ENCODE peak calls at places on chromosomes 6 and 20, in eight cellular contexts. F, J, D, M, T, C, R and L are unnamed samples.

GRCh38 chr6:105952762-105953700 is 133.1 kb upstream of the PRDM1 start:
- DNase-seq in M (no peak), T (no peak), D (no peak), R (no peak), C (no peak), J (no peak), F (no peak), L (no peak)

GRCh38 chr6:7016238-7016637 is 91.5 kb upstream of the RREB1 start:
- DNase-seq in F (no peak), J (no peak), R (no peak), C (no peak), T (no peak), D (no peak), M (no peak), L (no peak)

GRCh38 chr6:63968650-63969049 is 333.0 kb downstream of the PHF3 start:
- DNase-seq in D (no peak), M (no peak), R (no peak), F (no peak), J (no peak), C (no peak), T (no peak), L (no peak)

GRCh38 chr6:43451348-43451747 is 4.0 kb downstream of the DLK2 start:
- DNase-seq in J (no peak), C (no peak), D (no peak), T (no peak), F (no peak), M (no peak), R (no peak), L (peak; percentile 73)

GRCh38 chr6:129980821-129981220 is 37.6 kb upstream of the L3MBTL3 start:
- DNase-seq in M (no peak), C (no peak), F (no peak), D (no peak), R (no peak), J (no peak), T (no peak), L (no peak)

GRCh38 chr6:73941892-73942291 is 245.9 kb downstream of the CD109 start:
- DNase-seq in C (no peak), M (no peak), J (no peak), F (no peak), D (no peak), T (no peak), R (no peak), L (no peak)

GRCh38 chr6:165729307-165729936 is 66.4 kb upstream of the PDE10A start:
- DNase-seq in C (peak; percentile 8), R (no peak), M (peak; percentile 70), F (no peak), D (no peak), T (peak; percentile 55), J (no peak), L (peak; percentile 20)

GRCh38 chr6:84688187-84688878 is 76.1 kb downstream of the TBX18 start:
- DNase-seq in C (peak; percentile 43), F (peak; percentile 78), J (no peak), T (no peak), R (no peak), D (no peak), M (no peak), L (no peak)

GRCh38 chr6:30748851-30749540 is 4.6 kb upstream of the IER3 start:
- DNase-seq in C (no peak), D (no peak), M (no peak), R (no peak), F (peak; percentile 73), J (no peak), T (peak; percentile 63), L (peak; percentile 92)

GRCh38 chr20:62398120-62398821 is 8.8 kb downstream of the CABLES2 start:
- DNase-seq in R (no peak), D (no peak), J (no peak), F (no peak), C (no peak), T (no peak), M (no peak), L (no peak)
- H3K4me3 ChIP-seq in R (no peak overlapping the region), D (no peak overlapping the region), J (no peak overlapping the region), F (no peak overlapping the region), C (no peak overlapping the region), T (no peak overlapping the region), M (no peak overlapping the region), L (no peak overlapping the region)

GRCh38 chr20:58864346-58864745 is 11.8 kb downstream of the GNAS start:
- DNase-seq in C (no peak), D (no peak), R (no peak), M (no peak), F (no peak), T (no peak), J (no peak), L (no peak)
- TF ChIP-seq CTCF in C (no peak), D (no peak), R (no peak), M (no peak), F (no peak), T (no peak), J (no peak), L (peak; percentile 23)

GRCh38 chr20:1446536-1446935 is 20.1 kb downstream of the NSFL1C start:
- DNase-seq in D (no peak), F (no peak), C (no peak), T (no peak), J (no peak), R (no peak), M (no peak), L (no peak)

GRCh38 chr20:1451092-1451491 is 15.6 kb downstream of the NSFL1C start:
- DNase-seq in M (peak; percentile 3), D (no peak), T (no peak), R (no peak), C (peak; percentile 28), F (no peak), J (no peak), L (no peak)

GRCh38 chr20:1448081-1448627 is 18.5 kb downstream of the NSFL1C start:
- DNase-seq in M (peak; percentile 34), D (no peak), T (no peak), J (no peak), R (no peak), C (no peak), F (no peak), L (no peak)

DNA sequence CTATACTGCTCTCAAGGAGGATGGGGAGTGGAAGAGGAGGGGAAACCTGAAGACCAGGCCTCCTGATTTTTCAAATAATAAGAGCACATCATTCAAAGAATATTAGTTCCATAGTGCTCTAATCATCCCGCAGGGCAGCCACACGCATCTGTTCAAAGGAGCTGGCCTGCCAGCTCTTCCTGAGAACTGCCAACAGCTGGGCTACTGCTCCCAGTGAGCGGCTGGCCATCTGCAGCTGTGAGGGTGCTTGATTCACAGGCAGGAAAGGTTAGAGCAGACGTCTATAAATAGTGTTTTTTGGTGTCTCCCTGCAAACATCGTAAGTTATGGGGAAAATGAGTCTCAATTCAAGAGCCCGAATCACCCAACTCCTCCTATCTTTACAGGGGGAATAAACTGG is 17.3 kb downstream of the NSFL1C start:
- DNase-seq in D (no peak), F (no peak), C (no peak), J (no peak), R (no peak), M (peak; percentile 45), T (no peak), L (no peak)
- H3K4me3 ChIP-seq in D (no peak overlapping the region), F (no peak overlapping the region), C (no peak overlapping the region), J (no peak overlapping the region), R (no peak overlapping the region), M (no peak overlapping the region), T (no peak overlapping the region), L (no peak overlapping the region)

GRCh38 chr6:62393608-62394007 is 107.6 kb upstream of the KHDRBS2 start:
- DNase-seq in T (no peak), C (no peak), R (no peak), F (no peak), J (no peak), D (no peak), M (no peak), L (no peak)
- TF ChIP-seq CTCF in T (no peak), C (no peak), R (no peak), F (no peak), J (no peak), D (no peak), M (no peak), L (no peak)

GRCh38 chr6:8182857-8183256 is 80.5 kb upstream of the EEF1E1 start:
- DNase-seq in D (no peak), J (no peak), F (peak; percentile 17), R (no peak), M (no peak), C (no peak), T (no peak), L (no peak)

GRCh38 chr6:8183266-8183665 is 80.9 kb upstream of the EEF1E1 start:
- DNase-seq in M (no peak), R (no peak), T (no peak), C (no peak), J (no peak), F (no peak), D (no peak), L (no peak)

GRCh38 chr6:8181162-8181909 is 79.0 kb upstream of the EEF1E1 start:
- DNase-seq in M (no peak), J (no peak), F (no peak), R (no peak), T (no peak), D (no peak), C (no peak), L (no peak)

GRCh38 chr6:8180327-8181161 is 78.2 kb upstream of the EEF1E1 start:
- DNase-seq in J (no peak), M (no peak), R (no peak), F (peak; percentile 85), C (peak; percentile 89), D (no peak), T (peak; percentile 85), L (peak; percentile 42)

GRCh38 chr6:8182209-8182845 is 80.0 kb upstream of the EEF1E1 start:
- DNase-seq in D (no peak), R (no peak), T (peak; percentile 47), J (no peak), F (peak; percentile 61), M (no peak), C (no peak), L (no peak)
- H3K4me3 ChIP-seq in D (no peak overlapping the region), R (no peak overlapping the region), T (peak overlapping the region; percentile 3), J (no peak overlapping the region), F (peak overlapping the region; percentile 24), M (no peak overlapping the region), C (no peak overlapping the region), L (no peak overlapping the region)